ENCODE peak calls at places on chromosomes 4 and X, in ten cellular contexts. One of them, this sample, is unnamed.

GRCh38 chr4:176187610-176188009 is 7.8 kb downstream of the SPATA4 start:
- DNase-seq in PC-9: no peak
- DNase-seq in thoracic aorta: no peak
- DNase-seq in GM23248: peak; percentile 74
- DNase-seq in GF-D8: no peak
- DNase-seq in glutamatergic neuron: no peak
- DNase-seq in activated effector memory CD4-positive, alpha-beta T cell treated with Interleukin-2 at 50 U/mL for 16 hours: no peak
- DNase-seq in NCI-H526: no peak
- DNase-seq in endothelial cell: no peak
- DNase-seq in hypothalamus: no peak
- DNase-seq in this sample: no peak

GRCh38 chr4:186953601-186954260 is 230.1 kb upstream of the FAT1 start:
- DNase-seq in activated effector memory CD4-positive, alpha-beta T cell treated with Interleukin-2 at 50 U/mL for 16 hours: no peak
- DNase-seq in thoracic aorta: no peak
- DNase-seq in glutamatergic neuron: no peak
- DNase-seq in NCI-H526: no peak
- DNase-seq in endothelial cell: no peak
- DNase-seq in GF-D8: no peak
- DNase-seq in GM23248: peak; percentile 22
- DNase-seq in hypothalamus: no peak
- DNase-seq in PC-9: no peak
- DNase-seq in this sample: no peak

GRCh38 chrX:69029696-69030245 is 135.5 kb downstream of the PJA1 start:
- DNase-seq in endothelial cell: no peak
- DNase-seq in thoracic aorta: no peak
- DNase-seq in glutamatergic neuron: no peak
- DNase-seq in PC-9: no peak
- DNase-seq in GM23248: no peak
- DNase-seq in NCI-H526: no peak
- DNase-seq in hypothalamus: no peak
- DNase-seq in activated effector memory CD4-positive, alpha-beta T cell treated with Interleukin-2 at 50 U/mL for 16 hours: no peak
- DNase-seq in GF-D8: no peak
- DNase-seq in this sample: no peak

GRCh38 chrX:118254611-118255010 is 91.3 kb upstream of the WDR44 start:
- DNase-seq in thoracic aorta: no peak
- DNase-seq in GM23248: peak; percentile 35
- DNase-seq in endothelial cell: peak; percentile 53
- DNase-seq in GF-D8: no peak
- DNase-seq in PC-9: peak; percentile 31
- DNase-seq in hypothalamus: peak; percentile 2
- DNase-seq in glutamatergic neuron: peak; percentile 33
- DNase-seq in activated effector memory CD4-positive, alpha-beta T cell treated with Interleukin-2 at 50 U/mL for 16 hours: no peak
- DNase-seq in NCI-H526: no peak
- DNase-seq in this sample: peak; percentile 4

GRCh38 chr4:17721496-17722360 is 59.7 kb downstream of the FAM184B start:
- DNase-seq in glutamatergic neuron: no peak
- DNase-seq in GM23248: peak; percentile 86
- DNase-seq in hypothalamus: peak; percentile 13
- DNase-seq in PC-9: no peak
- DNase-seq in NCI-H526: no peak
- DNase-seq in thoracic aorta: no peak
- DNase-seq in GF-D8: no peak
- DNase-seq in endothelial cell: no peak
- DNase-seq in activated effector memory CD4-positive, alpha-beta T cell treated with Interleukin-2 at 50 U/mL for 16 hours: no peak
- DNase-seq in this sample: no peak

GRCh38 chr4:176404591-176404990 is 84.8 kb downstream of the SPCS3 start:
- DNase-seq in thoracic aorta: no peak
- DNase-seq in glutamatergic neuron: no peak
- DNase-seq in PC-9: no peak
- DNase-seq in activated effector memory CD4-positive, alpha-beta T cell treated with Interleukin-2 at 50 U/mL for 16 hours: no peak
- DNase-seq in endothelial cell: no peak
- DNase-seq in NCI-H526: no peak
- DNase-seq in hypothalamus: no peak
- DNase-seq in GF-D8: no peak
- DNase-seq in GM23248: peak; percentile 76
- DNase-seq in this sample: no peak

GRCh38 chr4:188221090-188221489 is 81.8 kb downstream of the TRIML1 start:
- DNase-seq in glutamatergic neuron: no peak
- DNase-seq in GF-D8: no peak
- DNase-seq in PC-9: no peak
- DNase-seq in thoracic aorta: no peak
- DNase-seq in activated effector memory CD4-positive, alpha-beta T cell treated with Interleukin-2 at 50 U/mL for 16 hours: no peak
- DNase-seq in NCI-H526: no peak
- DNase-seq in endothelial cell: no peak
- DNase-seq in hypothalamus: no peak
- DNase-seq in GM23248: no peak
- DNase-seq in this sample: no peak

GRCh38 chr4:67288964-67289363 is 256.3 kb downstream of the CENPC start:
- DNase-seq in thoracic aorta: no peak
- DNase-seq in hypothalamus: no peak
- DNase-seq in GF-D8: peak; percentile 13
- DNase-seq in PC-9: peak; percentile 5
- DNase-seq in GM23248: no peak
- DNase-seq in endothelial cell: peak; percentile 66
- DNase-seq in glutamatergic neuron: peak; percentile 84
- DNase-seq in NCI-H526: no peak
- DNase-seq in activated effector memory CD4-positive, alpha-beta T cell treated with Interleukin-2 at 50 U/mL for 16 hours: no peak
- DNase-seq in this sample: peak; percentile 33

GRCh38 chr4:100819505-100819904 is 301.7 kb upstream of the EMCN start:
- DNase-seq in thoracic aorta: no peak
- DNase-seq in NCI-H526: no peak
- DNase-seq in PC-9: no peak
- DNase-seq in GM23248: no peak
- DNase-seq in endothelial cell: no peak
- DNase-seq in GF-D8: no peak
- DNase-seq in activated effector memory CD4-positive, alpha-beta T cell treated with Interleukin-2 at 50 U/mL for 16 hours: no peak
- DNase-seq in hypothalamus: no peak
- DNase-seq in glutamatergic neuron: no peak
- DNase-seq in this sample: no peak

GRCh38 chr4:153023692-153024394 is 87.7 kb downstream of the FHDC1 start:
- DNase-seq in thoracic aorta: no peak
- DNase-seq in NCI-H526: no peak
- DNase-seq in glutamatergic neuron: no peak
- DNase-seq in PC-9: no peak
- DNase-seq in GM23248: no peak
- DNase-seq in activated effector memory CD4-positive, alpha-beta T cell treated with Interleukin-2 at 50 U/mL for 16 hours: no peak
- DNase-seq in GF-D8: peak; percentile 11
- DNase-seq in hypothalamus: no peak
- DNase-seq in endothelial cell: no peak
- DNase-seq in this sample: no peak